ENCODE peak calls at places on chromosomes 16 and 17, in four cellular contexts. E is right lobe of liver, W is heart left ventricle, I is stomach. O is an unnamed sample.

GRCh38 chr17:1797323-1797722 is 32.4 kb downstream of the SMYD4 start:
- DNase-seq in E (no peak), W (no peak), I (no peak), O (no peak)

GRCh38 chr16:50305441-50306061 is 39.2 kb downstream of the ADCY7 start:
- DNase-seq in E (no peak), W (peak; percentile 54), I (no peak), O (no peak)

GRCh38 chr16:23060458-23061320 is 88.6 kb downstream of the USP31 start:
- DNase-seq in E (no peak), W (no peak), I (peak; percentile 79), O (no peak)

GRCh38 chr16:25110392-25110947 is 1.1 kb upstream of the LCMT1 start:
- DNase-seq in E (no peak), W (no peak), I (no peak), O (no peak)

GRCh38 chr17:9104370-9105041 is 83.2 kb downstream of the NTN1 start:
- DNase-seq in E (peak; percentile 91), W (peak; percentile 70), I (no peak), O (no peak)

GRCh38 chr16:15604460-15605390 is 38.2 kb downstream of the MARF1 start:
- DNase-seq in E (peak; percentile 84), W (no peak), I (no peak), O (no peak)

GRCh38 chr17:57782051-57782490 is 37.0 kb upstream of the CCDC182 start:
- DNase-seq in E (no peak), W (no peak), I (no peak), O (no peak)

GRCh38 chr17:50151937-50152547 is 1.6 kb upstream of the PPP1R9B start:
- DNase-seq in E (peak; percentile 86), W (peak; percentile 88), I (peak; percentile 83), O (peak; percentile 98)

GRCh38 chr17:80292557-80292956 is 31.9 kb downstream of the RNF213 start:
- DNase-seq in E (peak; percentile 39), W (no peak), I (no peak), O (no peak)

GRCh38 chr16:15855704-15856003 is 1.2 kb downstream of the MYH11 start:
- DNase-seq in E (no peak), W (no peak), I (no peak), O (no peak)

GRCh38 chr17:6473128-6473767 is 29.0 kb downstream of the PIMREG start:
- DNase-seq in E (peak; percentile 81), W (peak; percentile 81), I (peak; percentile 84), O (peak; percentile 89)

GRCh38 chr16:81485824-81486554 is 41.4 kb downstream of the CMIP start:
- DNase-seq in E (peak; percentile 10), W (no peak), I (no peak), O (no peak)

GRCh38 chr16:27772093-27772820 is 222.3 kb downstream of the KATNIP start:
- DNase-seq in E (no peak), W (no peak), I (no peak), O (no peak)

GRCh38 chr16:57950382-57950781 is 20.5 kb downstream of the CNGB1 start:
- DNase-seq in E (peak; percentile 15), W (no peak), I (no peak), O (no peak)

GRCh38 chr17:56185491-56185890 is 32.2 kb downstream of the ANKFN1 start:
- DNase-seq in E (no peak), W (no peak), I (no peak), O (no peak)

GRCh38 chr17:44084131-44084538 is 13.6 kb downstream of the G6PC3 start:
- DNase-seq in E (no peak), W (no peak), I (no peak), O (no peak)

GRCh38 chr16:8655184-8655717 is 19.2 kb upstream of the ABAT start:
- DNase-seq in E (no peak), W (no peak), I (peak; percentile 40), O (no peak)

GRCh38 chr16:83530293-83530692 is 277.5 kb upstream of the HSBP1 start:
- DNase-seq in E (no peak), W (no peak), I (no peak), O (no peak)

GRCh38 chr17:42618442-42619150 is 9.1 kb downstream of the TUBG1 start:
- DNase-seq in E (peak; percentile 61), W (peak; percentile 69), I (peak; percentile 86), O (no peak)

GRCh38 chr16:69799601-69800000 is 37.5 kb downstream of the WWP2 start:
- DNase-seq in E (no peak), W (no peak), I (no peak), O (no peak)

GRCh38 chr17:2262146-2262587 is 41.4 kb downstream of the SMG6 start:
- DNase-seq in E (no peak), W (no peak), I (no peak), O (no peak)

GRCh38 chr17:21165922-21166598 is 39.3 kb downstream of the DHRS7B start:
- DNase-seq in E (no peak), W (peak; percentile 79), I (no peak), O (no peak)

GRCh38 chr17:59845595-59846390 is 47.0 kb downstream of the TUBD1 start:
- DNase-seq in E (peak; percentile 73), W (no peak), I (peak; percentile 73), O (no peak)

GRCh38 chr16:47967374-47967773 is 188.4 kb downstream of the ABCC12 start:
- DNase-seq in E (no peak), W (no peak), I (no peak), O (no peak)

GRCh38 chr16:49455991-49456745 is 82.6 kb downstream of the C16orf78 start:
- DNase-seq in E (no peak), W (no peak), I (peak; percentile 16), O (no peak)

GRCh38 chr17:50614471-50615051 is 20.1 kb upstream of the ABCC3 start:
- DNase-seq in E (no peak), W (no peak), I (no peak), O (no peak)

GRCh38 chr17:42118545-42118944 is 2.6 kb downstream of the KAT2A start:
- DNase-seq in E (no peak), W (no peak), I (peak; percentile 50), O (no peak)

GRCh38 chr16:27109666-27110523 is 43.2 kb downstream of the C16orf82 start:
- DNase-seq in E (peak; percentile 75), W (peak; percentile 91), I (peak; percentile 75), O (peak; percentile 78)

GRCh38 chr16:5791011-5791410 is 693.4 kb upstream of the EEF2KMT start:
- DNase-seq in E (no peak), W (no peak), I (no peak), O (no peak)

GRCh38 chr17:61366715-61367413 is 32.8 kb upstream of the TBX2 start:
- DNase-seq in E (no peak), W (peak; percentile 75), I (peak; percentile 33), O (no peak)

GRCh38 chr17:36608794-36609497 is 7.6 kb downstream of the MRM1 start:
- DNase-seq in E (no peak), W (peak; percentile 55), I (no peak), O (no peak)

GRCh38 chr16:31005350-31006085 is 4.9 kb downstream of the STX1B start:
- DNase-seq in E (no peak), W (no peak), I (no peak), O (no peak)

GRCh38 chr16:82660078-82660645 is 33.4 kb downstream of the CDH13 start:
- DNase-seq in E (no peak), W (no peak), I (no peak), O (no peak)

GRCh38 chr16:79764415-79765149 is 164.0 kb upstream of the MAF start:
- DNase-seq in E (no peak), W (no peak), I (no peak), O (no peak)

GRCh38 chr16:79769320-79770243 is 169.0 kb upstream of the MAF start:
- DNase-seq in E (no peak), W (no peak), I (no peak), O (no peak)

GRCh38 chr16:79768594-79768993 is 168.1 kb upstream of the MAF start:
- DNase-seq in E (no peak), W (no peak), I (no peak), O (no peak)

GRCh38 chr16:79770244-79771064 is 169.9 kb upstream of the MAF start:
- DNase-seq in E (peak; percentile 94), W (peak; percentile 94), I (peak; percentile 92), O (peak; percentile 67)

DNA sequence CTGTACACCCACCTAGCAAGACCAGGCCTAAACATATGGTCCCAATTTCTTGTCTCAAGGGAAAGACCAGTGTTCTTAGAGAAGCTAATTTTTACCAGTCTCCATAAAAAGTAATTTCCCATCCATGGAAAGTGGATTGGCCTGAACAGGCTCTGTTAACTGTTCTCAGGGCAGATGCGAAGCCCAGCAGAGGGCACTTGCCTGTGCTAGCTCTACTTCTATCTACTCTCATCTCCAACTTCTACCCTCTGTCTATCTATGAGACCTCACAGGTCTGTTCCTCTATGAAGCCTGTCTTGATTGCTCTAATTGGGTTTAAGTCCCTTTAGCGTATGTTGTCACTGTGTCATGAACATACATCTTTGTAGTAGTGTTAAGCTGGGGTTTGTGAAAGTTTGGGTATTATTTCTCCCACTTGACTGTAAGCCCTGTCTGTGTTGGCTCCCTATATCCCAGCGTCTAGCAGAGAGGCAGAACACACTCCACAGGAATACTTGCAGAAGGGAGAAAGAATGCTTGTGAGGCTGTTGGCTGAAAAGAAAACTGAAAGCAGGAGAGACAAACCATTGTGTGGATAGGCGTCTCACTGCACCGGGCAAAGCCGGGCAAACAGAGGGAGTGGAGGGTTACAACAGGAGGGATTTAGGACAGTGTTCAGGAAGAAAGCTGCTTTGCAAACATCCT is 167.2 kb upstream of the MAF start:
- DNase-seq in E (peak; percentile 68), W (peak; percentile 50), I (peak; percentile 40), O (no peak)
- TF ChIP-seq POLR2A in E (peak; percentile 7), W (no peak), I (no peak), O (no peak)

DNA sequence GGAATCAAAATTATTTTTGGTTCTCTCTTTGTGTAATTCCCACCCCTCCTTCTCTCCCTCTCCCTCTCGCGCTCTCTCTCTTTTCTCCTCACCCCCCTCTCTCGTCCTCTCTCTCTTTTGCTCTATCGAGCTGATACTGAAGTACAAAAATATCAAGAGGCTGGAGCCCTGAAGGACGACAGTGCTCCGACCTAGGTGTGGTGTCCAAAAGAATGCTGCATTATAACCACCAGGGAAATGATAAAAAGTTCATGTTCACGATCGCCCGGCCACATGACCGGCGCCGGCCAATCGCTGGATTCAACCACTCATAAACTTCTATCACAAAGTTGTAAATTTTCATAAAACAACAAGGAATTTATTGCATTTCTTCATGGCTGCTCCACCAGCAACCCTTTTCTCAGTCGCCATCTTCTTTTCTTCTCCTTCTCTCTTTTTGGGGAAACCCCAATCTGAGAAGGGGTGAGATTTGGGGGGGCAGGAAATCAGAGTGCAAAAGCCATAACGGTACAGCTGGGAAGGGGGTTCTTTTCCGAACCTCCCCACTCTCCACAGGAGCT is at the start of gene HOXB6:
- DNase-seq in E (no peak), W (no peak), I (no peak), O (no peak)
- TF ChIP-seq POLR2A in E (no peak), W (no peak), I (no peak), O (peak; percentile 75)

GRCh38 chr17:76727745-76728456 is 1.3 kb downstream of the METTL23 start:
- DNase-seq in E (no peak), W (no peak), I (no peak), O (no peak)

GRCh38 chr17:76723812-76724211 is 2.6 kb downstream of the JMJD6 start:
- DNase-seq in E (no peak), W (no peak), I (no peak), O (no peak)

GRCh38 chr17:76726766-76727718 is at the start of gene METTL23:
- DNase-seq in E (peak; percentile 89), W (peak; percentile 92), I (peak; percentile 88), O (no peak)

GRCh38 chr17:76725580-76726230 is 701 bp downstream of the JMJD6 start:
- DNase-seq in E (peak; percentile 86), W (peak; percentile 89), I (peak; percentile 73), O (no peak)

GRCh38 chr17:76726231-76726765 is at the start of gene JMJD6:
- DNase-seq in E (peak; percentile 98), W (peak; percentile 98), I (peak; percentile 97), O (peak; percentile 90)
- TF ChIP-seq POLR2A in E (peak; percentile 95), W (peak; percentile 53), I (no peak), O (peak; percentile 91)

GRCh38 chr16:67666538-67667433 is at the start of the genes C16orf86 and ENKD1:
- DNase-seq in E (peak; percentile 94), W (peak; percentile 93), I (peak; percentile 88), O (peak; percentile 69)
- TF ChIP-seq POLR2A in E (no peak), W (no peak), I (no peak), O (no peak)

O was measured in H54.